ENCODE peak calls at places on chromosomes 5 and 9, in six cellular contexts. W is neural progenitor cell, E is H9, T is GM23248, U is astrocyte, R is fibroblast of lung. X is an unnamed sample.

GRCh38 chr9:33263936-33264472 is 504 bp downstream of the BAG1 start:
- DNase-seq in R (peak; percentile 25), T (peak; percentile 51), W (no peak), U (no peak), E (peak; percentile 39), X (no peak)

GRCh38 chr5:139461698-139462097 is 845 bp downstream of the ECSCR start:
- DNase-seq in W (no peak), U (peak; percentile 55), R (peak; percentile 42), E (no peak), T (peak; percentile 84), X (no peak)

GRCh38 chr5:6700074-6700685 is 13.1 kb upstream of the TENT4A start:
- DNase-seq in E (no peak), T (no peak), U (peak; percentile 53), R (no peak), W (no peak), X (no peak)

GRCh38 chr9:118459832-118460425 is 755.7 kb downstream of the TLR4 start:
- DNase-seq in T (no peak), R (no peak), W (no peak), E (no peak), U (no peak), X (no peak)

GRCh38 chr9:13915591-13916301 is 398.2 kb downstream of the NFIB start:
- DNase-seq in E (no peak), W (no peak), R (no peak), U (peak; percentile 68), T (peak; percentile 42), X (no peak)

GRCh38 chr9:14269911-14270310 is 44.0 kb downstream of the NFIB start:
- DNase-seq in T (no peak), E (no peak), W (no peak), R (no peak), U (no peak), X (no peak)

GRCh38 chr9:100724932-100725331 is 147.1 kb downstream of the CAVIN4 start:
- DNase-seq in E (no peak), U (no peak), T (no peak), R (no peak), W (no peak), X (no peak)

GRCh38 chr5:4901305-4901751 is 238.8 kb upstream of the ADAMTS16 start:
- DNase-seq in T (no peak), E (no peak), W (no peak), R (no peak), U (no peak), X (no peak)

GRCh38 chr9:86854898-86855523 is 92.3 kb downstream of the GAS1 start:
- DNase-seq in U (peak; percentile 68), W (peak; percentile 94), T (peak; percentile 82), R (peak; percentile 98), E (peak; percentile 86), X (peak; percentile 68)

GRCh38 chr9:79046401-79046800 is 525.4 kb upstream of the TLE4 start:
- DNase-seq in T (peak; percentile 4), W (no peak), R (no peak), U (peak; percentile 9), E (no peak), X (no peak)

GRCh38 chr9:133351908-133352634 is 4.1 kb downstream of the RPL7A start:
- DNase-seq in R (peak; percentile 64), W (peak; percentile 74), E (peak; percentile 93), U (peak; percentile 42), T (peak; percentile 78), X (peak; percentile 41)

GRCh38 chr5:96942911-96943310 is 7.0 kb downstream of the LNPEP start:
- DNase-seq in R (no peak), U (peak; percentile 50), E (no peak), T (peak; percentile 77), W (no peak), X (peak; percentile 20)
- H3K4me2 ChIP-seq in R (no peak overlapping the region), U (no peak overlapping the region), E (no peak overlapping the region), T (peak overlapping the region; percentile 29), W (no peak overlapping the region), X (no peak overlapping the region)

GRCh38 chr5:72836810-72837209 is 20.3 kb downstream of the TNPO1 start:
- DNase-seq in U (no peak), W (no peak), R (no peak), T (no peak), E (no peak), X (no peak)
- H3K79me2 ChIP-seq in U (peaks cover 89% of the 10 kb centered on the region), W (peaks cover 99% of the 10 kb centered on the region), R (peaks cover 50% of the 10 kb centered on the region), T (peaks cover 100% of the 10 kb centered on the region), E (peaks cover 2% of the 10 kb centered on the region), X (peaks cover 90% of the 10 kb centered on the region)

GRCh38 chr9:1474259-1474658 is 424.1 kb downstream of the DMRT2 start:
- DNase-seq in T (no peak), U (no peak), E (no peak), R (no peak), W (no peak), X (no peak)

GRCh38 chr9:1469996-1470395 is 419.8 kb downstream of the DMRT2 start:
- DNase-seq in E (no peak), R (no peak), T (no peak), W (no peak), U (no peak), X (no peak)
- H3K4me2 ChIP-seq in E (no peak overlapping the region), R (no peak overlapping the region), T (no peak overlapping the region), W (no peak overlapping the region), U (no peak overlapping the region), X (no peak overlapping the region)

GRCh38 chr9:69192214-69192613 is 18.1 kb downstream of the TJP2 start:
- DNase-seq in U (no peak), W (no peak), T (no peak), E (no peak), R (no peak), X (no peak)
- H3K79me2 ChIP-seq in U (peaks cover 77% of the 10 kb centered on the region), W (peaks cover 36% of the 10 kb centered on the region), T (peaks cover 81% of the 10 kb centered on the region), E (peaks cover 9% of the 10 kb centered on the region), R (peaks cover 48% of the 10 kb centered on the region), X (peaks cover 98% of the 10 kb centered on the region)

DNA sequence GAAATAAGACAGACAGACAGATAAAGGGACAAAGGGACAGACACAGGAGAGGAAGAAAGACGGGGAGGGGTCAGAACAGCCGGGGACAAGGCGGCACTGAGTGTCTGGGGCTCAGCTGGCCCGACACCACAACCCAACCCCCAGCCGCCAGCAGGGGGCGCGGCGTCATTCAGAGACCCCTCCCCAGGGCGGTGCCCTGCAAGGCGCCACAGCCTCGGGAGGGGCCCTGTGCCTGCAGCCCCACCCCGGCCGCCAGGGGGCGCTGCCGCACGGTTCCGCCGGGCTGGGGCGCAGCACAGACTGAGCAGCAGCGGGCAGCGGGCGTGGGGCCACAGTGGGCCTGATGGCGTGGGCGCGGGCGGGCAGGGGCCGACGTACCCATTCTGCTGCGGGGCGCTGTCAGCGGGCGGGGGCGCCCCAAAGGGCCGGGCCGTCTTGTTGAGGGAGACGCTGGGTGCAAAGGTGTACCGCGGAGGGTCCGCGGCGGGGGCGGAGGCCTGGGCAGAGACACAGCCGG is 5.9 kb downstream of the PDLIM7 start:
- DNase-seq in U (no peak), R (no peak), E (peak; percentile 92), T (peak; percentile 57), W (peak; percentile 95), X (peak; percentile 44)
- H3K4me2 ChIP-seq in U (peak overlapping the region; percentile 55), R (no peak overlapping the region), E (no peak overlapping the region), T (no peak overlapping the region), W (peak overlapping the region; percentile 7), X (no peak overlapping the region)